ENCODE peak calls at places on chromosomes 13 and 19, in seven cellular contexts. K is NCI-H2081 treated with DMSO at 0.1 percent for 48 hours; H is activated CD4-positive, alpha-beta T cell treated with anti-CD3 and anti-CD28 coated beads for 24 hours; Z is T47D; B is CD4-positive, alpha-beta T cell; M is iris pigment epithelial cell; A is HEK293T. O is an unnamed sample.

GRCh38 chr19:4557971-4558941 is 1.2 kb downstream of the SEMA6B start:
- DNase-seq in H (no peak), B (peak), Z (no peak), K (no peak), M (no peak), A (peak), O (no peak)

GRCh38 chr13:112943309-112944125 is 25.5 kb upstream of the MCF2L start:
- DNase-seq in Z (peak), B (no peak), A (peak), M (peak), K (no peak), H (no peak), O (peak)

GRCh38 chr13:97849305-97849704 is 104.2 kb upstream of the IPO5 start:
- DNase-seq in A (peak), K (no peak), M (peak), H (no peak), Z (peak), B (no peak), O (peak)

GRCh38 chr19:55340144-55340783 is 588 bp downstream of the KMT5C start:
- DNase-seq in B (peak), M (no peak), Z (no peak), K (no peak), A (no peak), H (no peak), O (no peak)

GRCh38 chr13:94710881-94711560 is 1.3 kb downstream of the SOX21 start:
- DNase-seq in H (no peak), A (peak), M (no peak), Z (no peak), B (no peak), K (no peak), O (no peak)

GRCh38 chr13:66216723-66217122 is 1013.4 kb downstream of the PCDH9 start:
- DNase-seq in M (no peak), K (no peak), B (no peak), Z (no peak), A (no peak), H (no peak), O (no peak)

GRCh38 chr19:8451885-8452284 is 7.1 kb downstream of the HNRNPM start:
- DNase-seq in H (no peak), M (peak), Z (no peak), B (no peak), A (no peak), K (no peak), O (peak)

GRCh38 chr19:47005873-47006272 is 13.8 kb upstream of the NPAS1 start:
- DNase-seq in A (no peak), Z (peak), M (no peak), B (no peak), K (no peak), H (no peak), O (no peak)

GRCh38 chr13:96025283-96025682 is 27.9 kb downstream of the UGGT2 start:
- DNase-seq in M (peak), A (no peak), K (no peak), Z (no peak), H (no peak), B (no peak), O (no peak)

GRCh38 chr13:46983881-46984280 is 87.0 kb upstream of the HTR2A start:
- DNase-seq in A (no peak), M (peak), H (no peak), B (no peak), Z (no peak), K (no peak), O (no peak)

GRCh38 chr13:52127783-52128702 is 830 bp downstream of the NEK5 start:
- DNase-seq in B (peak), H (peak), Z (peak), K (no peak), M (peak), A (peak), O (peak)

GRCh38 chr19:19040417-19040816 is 7.0 kb downstream of the ARMC6 start:
- DNase-seq in Z (no peak), K (no peak), A (no peak), M (peak), B (no peak), H (no peak), O (peak)

GRCh38 chr13:111021270-111021669 is 93.8 kb upstream of the ARHGEF7 start:
- DNase-seq in K (no peak), M (no peak), B (no peak), Z (no peak), A (no peak), H (no peak), O (no peak)

GRCh38 chr19:10006335-10006708 is 4.0 kb downstream of the COL5A3 start:
- DNase-seq in B (no peak), M (peak), Z (no peak), K (no peak), A (no peak), H (no peak), O (peak)

GRCh38 chr13:29924482-29924884 is 74.1 kb upstream of the UBL3 start:
- DNase-seq in K (no peak), H (no peak), M (peak), B (no peak), Z (no peak), A (no peak), O (peak)

GRCh38 chr13:47251771-47252170 is 354.9 kb upstream of the HTR2A start:
- DNase-seq in A (no peak), B (no peak), K (no peak), Z (no peak), M (no peak), H (no peak), O (no peak)

GRCh38 chr19:38852231-38853044 is 2.7 kb upstream of the HNRNPL start:
- DNase-seq in Z (no peak), K (no peak), H (no peak), B (peak), A (peak), M (peak), O (peak)

GRCh38 chr13:30577381-30577780 is 40.3 kb upstream of the USPL1 start:
- DNase-seq in B (peak), M (peak), Z (no peak), H (no peak), A (no peak), K (no peak), O (peak)

GRCh38 chr19:12065100-12065538 is 588 bp downstream of the ZNF844 start:
- DNase-seq in H (no peak), B (no peak), K (no peak), A (no peak), Z (no peak), M (peak), O (peak)

GRCh38 chr13:109671919-109672318 is 114.5 kb downstream of the IRS2 start:
- DNase-seq in K (no peak), M (no peak), A (no peak), B (no peak), H (no peak), Z (no peak), O (no peak)

GRCh38 chr19:51368366-51369282 is at the start of gene CLDND2:
- DNase-seq in K (no peak), Z (no peak), A (no peak), B (no peak), H (no peak), M (no peak), O (no peak)

GRCh38 chr19:1159864-1160595 is 14.0 kb downstream of the SBNO2 start:
- DNase-seq in M (no peak), A (no peak), B (no peak), K (no peak), H (no peak), Z (no peak), O (no peak)

GRCh38 chr13:97221491-97221890 is 642 bp upstream of the MBNL2 start:
- DNase-seq in A (no peak), B (no peak), M (no peak), Z (no peak), H (no peak), K (no peak), O (peak)

GRCh38 chr13:97127842-97128241 is 94.3 kb upstream of the MBNL2 start:
- DNase-seq in M (no peak), H (no peak), K (no peak), B (no peak), Z (no peak), A (no peak), O (peak)

GRCh38 chr19:55341191-55342043 is 1.7 kb downstream of the KMT5C start:
- DNase-seq in H (peak), A (peak), K (peak), M (peak), Z (peak), B (peak), O (peak)

GRCh38 chr19:53876651-53877224 is 5.3 kb upstream of the PRKCG start:
- DNase-seq in A (no peak), K (no peak), M (no peak), H (no peak), B (no peak), Z (no peak), O (no peak)

GRCh38 chr13:30382836-30383525 is 39.3 kb upstream of the UBE2L5 start:
- DNase-seq in Z (no peak), M (no peak), H (no peak), B (no peak), K (no peak), A (no peak), O (no peak)

GRCh38 chr13:26996965-26997752 is 174.5 kb downstream of the USP12 start:
- DNase-seq in Z (no peak), B (no peak), K (no peak), H (no peak), A (no peak), M (no peak), O (no peak)

GRCh38 chr13:41995946-41996345 is 35.0 kb upstream of the VWA8 start:
- DNase-seq in H (no peak), M (peak), K (no peak), Z (no peak), B (no peak), A (no peak), O (peak)

GRCh38 chr13:94711561-94712286 is 621 bp downstream of the SOX21 start:
- DNase-seq in K (no peak), M (peak), A (no peak), Z (no peak), B (no peak), H (no peak), O (peak)

O was measured in fibroblast of villous mesenchyme.